ENCODE peak calls at places on chromosomes 5 and 9, in six cellular contexts. X is omental fat pad, F is RWPE1, A is pancreas, M is GM06990, J is GM23248. U is an unnamed sample.

GRCh38 chr9:35938474-35939145 is 19.3 kb downstream of the OR2S2 start:
- DNase-seq in J (no peak), X (no peak), A (no peak), M (no peak), F (no peak), U (no peak)

GRCh38 chr9:9790216-9790872 is 822.5 kb downstream of the PTPRD start:
- DNase-seq in M (peak), X (no peak), J (peak), A (no peak), F (peak), U (no peak)

GRCh38 chr5:23132231-23132630 is 279.1 kb upstream of the CDH12 start:
- DNase-seq in J (no peak), M (no peak), F (no peak), X (no peak), A (no peak), U (no peak)

GRCh38 chr5:151298063-151298462 is 5.5 kb downstream of the SLC36A3 start:
- DNase-seq in A (no peak), F (peak), X (no peak), J (peak), M (no peak), U (no peak)

GRCh38 chr9:105173306-105173705 is 71.1 kb upstream of the SLC44A1 start:
- DNase-seq in J (no peak), X (no peak), M (no peak), A (no peak), F (no peak), U (no peak)

GRCh38 chr9:129336130-129336528 is 158.1 kb upstream of the IER5L start:
- DNase-seq in F (no peak), J (peak), M (no peak), A (no peak), X (no peak), U (no peak)

GRCh38 chr5:149325166-149325735 is 20.0 kb upstream of the GRPEL2 start:
- DNase-seq in A (no peak), M (no peak), X (no peak), J (no peak), F (peak), U (no peak)

GRCh38 chr5:147713550-147714295 is 68.8 kb downstream of the JAKMIP2 start:
- DNase-seq in F (no peak), X (no peak), J (no peak), A (no peak), M (no peak), U (no peak)

GRCh38 chr5:79401216-79401615 is 112.7 kb downstream of the HOMER1 start:
- DNase-seq in X (no peak), F (no peak), M (no peak), A (no peak), J (no peak), U (no peak)

GRCh38 chr5:158014367-158014766 is 155.4 kb upstream of the CLINT1 start:
- DNase-seq in X (no peak), A (no peak), J (peak), M (no peak), F (no peak), U (no peak)

GRCh38 chr5:158590936-158591863 is 508.5 kb downstream of the EBF1 start:
- DNase-seq in A (no peak), X (no peak), M (no peak), F (peak), J (peak), U (no peak)

GRCh38 chr5:28301676-28302075 is 1263.3 kb upstream of the CDH9 start:
- DNase-seq in F (peak), A (no peak), M (no peak), J (peak), X (no peak), U (no peak)

GRCh38 chr5:125326114-125326513 is 579.7 kb upstream of the ZNF608 start:
- DNase-seq in F (peak), M (no peak), J (peak), X (peak), A (no peak), U (no peak)

GRCh38 chr5:111063709-111064322 is 7.7 kb upstream of the TSLP start:
- DNase-seq in X (no peak), A (no peak), J (no peak), M (no peak), F (peak), U (no peak)

GRCh38 chr9:80059191-80059590 is 487.4 kb downstream of the TLE4 start:
- DNase-seq in X (no peak), A (no peak), M (no peak), F (no peak), J (no peak), U (no peak)

GRCh38 chr5:95759634-95760033 is 28.5 kb downstream of the RHOBTB3 start:
- DNase-seq in A (no peak), X (no peak), F (no peak), J (peak), M (no peak), U (no peak)